ENCODE peak calls at places on chromosome 2, in seven cellular contexts. Y is CD8-positive, alpha-beta memory T cell; E is activated CD4-positive, alpha-beta T cell treated with anti-CD3 and anti-CD28 coated beads, Interleukin-2, amount 50 U/mL, for 1 hour; V is astrocyte of the cerebellum; N is effector memory CD8-positive, alpha-beta T cell; K is foreskin fibroblast; H is activated CD8-positive, alpha-beta memory T cell treated with anti-CD3 and anti-CD28 coated beads, Interleukin-2, amount 50 U/mL, for 48 hours. L is an unnamed sample.

GRCh38 chr2:10235909-10236550 is 66.7 kb upstream of the HPCAL1 start:
- DNase-seq in Y (no peak), E (no peak), V (no peak), N (no peak), K (no peak), H (no peak), L (no peak)

GRCh38 chr2:69764286-69765058 is 22.5 kb downstream of the ANXA4 start:
- DNase-seq in Y (no peak), E (no peak), V (no peak), N (no peak), K (peak; percentile 40), H (no peak), L (no peak)

GRCh38 chr2:60247471-60247870 is 306.0 kb downstream of the BCL11A start:
- DNase-seq in Y (no peak), E (no peak), V (no peak), N (no peak), K (no peak), H (no peak), L (no peak)

GRCh38 chr2:63692002-63692606 is 103.3 kb downstream of the MDH1 start:
- DNase-seq in Y (peak; percentile 46), E (no peak), V (peak; percentile 36), N (peak; percentile 17), K (peak; percentile 34), H (no peak), L (no peak)

GRCh38 chr2:113010088-113010487 is 4.8 kb downstream of the IL36A start:
- DNase-seq in Y (no peak), E (no peak), V (no peak), N (no peak), K (no peak), H (no peak), L (no peak)

GRCh38 chr2:74206180-74206688 is 7.8 kb downstream of the MTHFD2 start:
- DNase-seq in Y (peak; percentile 42), E (no peak), V (peak; percentile 24), N (peak; percentile 27), K (peak; percentile 65), H (peak; percentile 80), L (no peak)

GRCh38 chr2:188665196-188665595 is 309.0 kb upstream of the COL3A1 start:
- DNase-seq in Y (no peak), E (no peak), V (peak; percentile 31), N (no peak), K (no peak), H (no peak), L (peak; percentile 17)

GRCh38 chr2:219596954-219597551 is 604 bp upstream of the STK11IP start:
- DNase-seq in Y (no peak), E (no peak), V (no peak), N (no peak), K (no peak), H (no peak), L (no peak)

GRCh38 chr2:85768713-85769112 is 14.9 kb downstream of the ATOH8 start:
- DNase-seq in Y (no peak), E (no peak), V (no peak), N (no peak), K (no peak), H (no peak), L (no peak)

GRCh38 chr2:203543898-203544328 is 8.8 kb upstream of the RAPH1 start:
- DNase-seq in Y (no peak), E (no peak), V (no peak), N (no peak), K (no peak), H (no peak), L (no peak)

GRCh38 chr2:70709746-70710145 is 58.3 kb downstream of the ADD2 start:
- DNase-seq in Y (no peak), E (no peak), V (no peak), N (no peak), K (no peak), H (no peak), L (no peak)

GRCh38 chr2:96816836-96817702 is 1.0 kb downstream of the CNNM3 start:
- DNase-seq in Y (no peak), E (no peak), V (no peak), N (no peak), K (no peak), H (no peak), L (peak; percentile 11)

GRCh38 chr2:108971661-108972566 is 17.1 kb downstream of the EDAR start:
- DNase-seq in Y (no peak), E (no peak), V (no peak), N (no peak), K (peak; percentile 56), H (no peak), L (peak; percentile 4)

GRCh38 chr2:177275671-177276070 is 11.1 kb upstream of the NFE2L2 start:
- DNase-seq in Y (no peak), E (no peak), V (peak; percentile 38), N (no peak), K (no peak), H (no peak), L (no peak)

GRCh38 chr2:165665614-165666013 is 128.4 kb downstream of the GALNT3 start:
- DNase-seq in Y (no peak), E (no peak), V (no peak), N (no peak), K (no peak), H (no peak), L (no peak)

L was measured in AG09309.